ENCODE peak calls at places on chromosomes 11 and 22, in seven cellular contexts. One of them, this sample, is unnamed. For H3K4me1, the result is how much of the 10 kb centered on the place peaks cover.

GRCh38 chr22:30361916-30362631 is 5.3 kb downstream of the CCDC157 start:
- DNase-seq in DND-41: no peak
- DNase-seq in H9: no peak
- DNase-seq in A549: no peak
- DNase-seq in fibroblast of lung: no peak
- DNase-seq in GM12878: no peak
- DNase-seq in PC-3: no peak
- DNase-seq in this sample: no peak

GRCh38 chr11:44950625-44951472 is at the start of gene TP53I11:
- DNase-seq in DND-41: no peak
- DNase-seq in H9: no peak
- DNase-seq in A549: peak
- DNase-seq in fibroblast of lung: peak
- DNase-seq in GM12878: no peak
- DNase-seq in PC-3: peak
- DNase-seq in this sample: peak

GRCh38 chr11:122198291-122198983 is 82.4 kb upstream of the BLID start:
- DNase-seq in DND-41: no peak
- DNase-seq in H9: no peak
- DNase-seq in A549: no peak
- DNase-seq in fibroblast of lung: no peak
- DNase-seq in GM12878: no peak
- DNase-seq in PC-3: peak
- DNase-seq in this sample: peak

GRCh38 chr22:22248878-22249277 is 4.3 kb downstream of the VPREB1 start:
- DNase-seq in DND-41: peak
- DNase-seq in H9: no peak
- DNase-seq in A549: no peak
- DNase-seq in fibroblast of lung: no peak
- DNase-seq in GM12878: no peak
- DNase-seq in PC-3: no peak
- DNase-seq in this sample: no peak

GRCh38 chr11:61482513-61482912 is 26.0 kb upstream of the LRRC10B start:
- DNase-seq in DND-41: peak
- DNase-seq in H9: peak
- DNase-seq in A549: peak
- DNase-seq in fibroblast of lung: no peak
- DNase-seq in GM12878: no peak
- DNase-seq in PC-3: peak
- DNase-seq in this sample: no peak

GRCh38 chr11:45169310-45170072 is 23.1 kb downstream of the PRDM11 start:
- DNase-seq in DND-41: no peak
- DNase-seq in H9: no peak
- DNase-seq in A549: no peak
- DNase-seq in fibroblast of lung: peak
- DNase-seq in GM12878: no peak
- DNase-seq in PC-3: no peak
- DNase-seq in this sample: no peak

GRCh38 chr11:33263549-33263948 is 6.4 kb downstream of the HIPK3 start:
- DNase-seq in DND-41: no peak
- DNase-seq in H9: no peak
- DNase-seq in A549: no peak
- DNase-seq in fibroblast of lung: no peak
- DNase-seq in GM12878: no peak
- DNase-seq in PC-3: no peak
- DNase-seq in this sample: no peak

GRCh38 chr11:68690671-68691401 is 6.5 kb downstream of the GAL start:
- DNase-seq in DND-41: peak
- DNase-seq in H9: peak
- DNase-seq in A549: no peak
- DNase-seq in fibroblast of lung: no peak
- DNase-seq in GM12878: no peak
- DNase-seq in PC-3: no peak
- DNase-seq in this sample: no peak

GRCh38 chr11:49208006-49208721 is at the start of gene FOLH1:
- DNase-seq in DND-41: no peak
- DNase-seq in H9: peak
- DNase-seq in A549: no peak
- DNase-seq in fibroblast of lung: no peak
- DNase-seq in GM12878: no peak
- DNase-seq in PC-3: peak
- DNase-seq in this sample: peak

GRCh38 chr11:66856496-66857233 is at the start of gene LRFN4:
- DNase-seq in DND-41: no peak
- DNase-seq in H9: no peak
- DNase-seq in A549: peak
- DNase-seq in fibroblast of lung: peak
- DNase-seq in GM12878: no peak
- DNase-seq in PC-3: peak
- DNase-seq in this sample: no peak

GRCh38 chr11:4167758-4168157 is 73.2 kb downstream of the RRM1 start:
- DNase-seq in DND-41: no peak
- DNase-seq in H9: no peak
- DNase-seq in A549: no peak
- DNase-seq in fibroblast of lung: no peak
- DNase-seq in GM12878: no peak
- DNase-seq in PC-3: no peak
- DNase-seq in this sample: no peak

GRCh38 chr11:130555251-130555841 is 106.9 kb downstream of the ADAMTS15 start:
- DNase-seq in DND-41: no peak
- DNase-seq in H9: no peak
- DNase-seq in A549: no peak
- DNase-seq in fibroblast of lung: peak
- DNase-seq in GM12878: no peak
- DNase-seq in PC-3: no peak
- DNase-seq in this sample: no peak

GRCh38 chr11:63614136-63614664 is at the start of gene PLAAT3:
- DNase-seq in DND-41: no peak
- DNase-seq in H9: peak
- DNase-seq in A549: peak
- DNase-seq in fibroblast of lung: peak
- DNase-seq in GM12878: no peak
- DNase-seq in PC-3: peak
- DNase-seq in this sample: peak

GRCh38 chr22:30876925-30877553 is 91.5 kb downstream of the MORC2 start:
- DNase-seq in DND-41: no peak
- DNase-seq in H9: no peak
- DNase-seq in A549: no peak
- DNase-seq in fibroblast of lung: peak
- DNase-seq in GM12878: no peak
- DNase-seq in PC-3: no peak
- DNase-seq in this sample: no peak

GRCh38 chr11:69086152-69086551 is 37.4 kb downstream of the TPCN2 start:
- DNase-seq in DND-41: no peak
- DNase-seq in H9: no peak
- DNase-seq in A549: no peak
- DNase-seq in fibroblast of lung: no peak
- DNase-seq in GM12878: no peak
- DNase-seq in PC-3: no peak
- DNase-seq in this sample: no peak

GRCh38 chr22:39685336-39686177 is 115.0 kb downstream of the CACNA1I start:
- DNase-seq in DND-41: no peak
- DNase-seq in H9: no peak
- DNase-seq in A549: no peak
- DNase-seq in fibroblast of lung: no peak
- DNase-seq in GM12878: no peak
- DNase-seq in PC-3: no peak
- DNase-seq in this sample: no peak

GRCh38 chr22:38424525-38425080 is 30.4 kb downstream of the KCNJ4 start:
- DNase-seq in DND-41: no peak
- DNase-seq in H9: no peak
- DNase-seq in A549: no peak
- DNase-seq in fibroblast of lung: no peak
- DNase-seq in GM12878: no peak
- DNase-seq in PC-3: no peak
- DNase-seq in this sample: no peak
- H3K4me1 ChIP-seq in DND-41: under half
- H3K4me1 ChIP-seq in H9: under half
- H3K4me1 ChIP-seq in A549: under half
- H3K4me1 ChIP-seq in fibroblast of lung: under half
- H3K4me1 ChIP-seq in GM12878: under half
- H3K4me1 ChIP-seq in PC-3: under half
- H3K4me1 ChIP-seq in this sample: under half

DNA sequence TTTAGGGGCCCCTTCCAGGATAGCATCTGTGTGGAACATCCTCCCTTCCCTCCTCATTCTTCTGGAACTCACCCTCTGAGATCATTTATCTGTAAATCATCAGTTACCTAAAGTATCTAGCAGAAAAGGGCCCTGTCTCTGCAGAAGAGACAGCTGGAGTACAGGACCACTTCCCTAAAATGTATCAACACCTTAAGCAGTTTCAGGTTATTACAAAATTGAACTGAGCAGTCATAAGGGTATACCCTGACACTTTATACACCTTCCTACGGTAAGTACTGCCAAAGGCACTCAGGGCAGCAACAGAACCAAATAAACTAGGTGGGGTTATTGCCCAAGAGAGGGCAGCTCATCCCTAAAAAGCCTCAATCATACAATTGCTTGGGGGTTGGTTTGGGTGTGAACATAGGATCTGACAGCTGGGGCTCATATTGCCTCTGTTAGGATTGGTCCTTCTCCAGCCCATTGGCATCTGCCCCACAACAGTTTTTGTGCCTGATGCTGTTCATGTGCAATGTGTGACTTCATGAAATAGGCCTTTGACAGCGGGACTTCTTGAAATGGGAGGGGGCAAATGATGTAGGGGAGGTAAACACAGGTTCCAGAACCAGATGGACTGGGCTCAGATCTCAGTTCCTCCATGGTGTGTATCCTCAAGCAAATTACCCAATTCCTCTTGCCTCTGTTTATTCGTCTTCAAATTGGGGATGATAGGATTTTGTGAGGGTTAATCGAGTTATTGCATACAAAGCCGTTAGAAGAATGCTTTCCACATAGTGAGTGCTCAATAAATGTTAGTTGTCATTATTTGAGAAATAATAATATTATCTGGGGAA is 2.9 kb downstream of the POU2AF3 start:
- DNase-seq in DND-41: no peak
- DNase-seq in H9: no peak
- DNase-seq in A549: no peak
- DNase-seq in fibroblast of lung: no peak
- DNase-seq in GM12878: no peak
- DNase-seq in PC-3: no peak
- DNase-seq in this sample: no peak
- H3K4me2 ChIP-seq in DND-41: no peak
- H3K4me2 ChIP-seq in H9: no peak
- H3K4me2 ChIP-seq in A549: no peak
- H3K4me2 ChIP-seq in fibroblast of lung: no peak
- H3K4me2 ChIP-seq in GM12878: no peak
- H3K4me2 ChIP-seq in PC-3: no peak
- H3K4me2 ChIP-seq in this sample: no peak

DNA sequence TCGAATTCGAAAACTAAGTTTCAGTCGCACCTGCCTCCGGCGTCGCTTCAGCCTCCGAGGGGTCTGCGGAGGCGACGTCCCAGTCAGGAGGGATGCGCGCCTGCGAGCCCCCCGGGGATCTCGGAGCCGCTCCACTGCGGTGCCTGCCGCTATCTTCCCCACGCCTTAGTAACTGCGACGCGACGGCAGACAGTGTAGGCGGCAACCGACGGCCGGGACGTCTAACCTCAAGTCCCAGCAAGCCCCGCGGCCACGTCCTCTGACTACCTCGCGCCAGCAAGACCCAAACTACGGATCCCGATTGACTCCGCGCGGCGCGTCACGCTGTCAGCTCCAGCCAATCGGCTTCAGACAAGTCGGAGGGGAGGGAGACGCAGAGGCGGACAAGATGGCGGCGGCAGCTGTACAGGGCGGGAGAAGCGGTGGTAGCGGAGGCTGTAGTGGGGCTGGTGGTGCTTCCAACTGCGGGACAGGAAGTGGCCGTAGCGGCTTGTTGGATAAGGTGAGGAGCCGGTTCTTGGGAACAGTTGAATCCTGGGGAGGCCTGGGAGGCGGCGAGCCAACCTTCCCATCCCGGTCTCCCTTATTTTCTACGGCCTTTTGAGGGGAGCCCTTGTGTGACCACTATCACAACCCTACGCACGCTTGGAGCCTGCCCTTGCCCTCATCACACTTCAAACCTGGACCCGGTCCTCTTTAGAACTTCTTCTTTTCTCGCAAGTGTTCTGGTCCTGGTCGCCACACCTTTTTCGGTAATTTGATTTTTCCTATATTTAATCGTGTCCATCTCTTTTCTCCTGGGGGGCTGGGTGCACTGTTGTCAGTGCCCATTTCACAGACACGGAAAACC is at the start of the genes SPCS2 and XRRA1:
- DNase-seq in DND-41: peak
- DNase-seq in H9: peak
- DNase-seq in A549: peak
- DNase-seq in fibroblast of lung: peak
- DNase-seq in GM12878: peak
- DNase-seq in PC-3: peak
- DNase-seq in this sample: peak
- H3K4me1 ChIP-seq in DND-41: under half
- H3K4me1 ChIP-seq in H9: under half
- H3K4me1 ChIP-seq in A549: under half
- H3K4me1 ChIP-seq in fibroblast of lung: under half
- H3K4me1 ChIP-seq in GM12878: under half
- H3K4me1 ChIP-seq in PC-3: under half
- H3K4me1 ChIP-seq in this sample: under half

GRCh38 chr11:11311169-11311568 is 41.9 kb downstream of the CSNK2A3 start:
- DNase-seq in DND-41: peak
- DNase-seq in H9: no peak
- DNase-seq in A549: no peak
- DNase-seq in fibroblast of lung: no peak
- DNase-seq in GM12878: peak
- DNase-seq in PC-3: no peak
- DNase-seq in this sample: no peak

GRCh38 chr11:11312738-11313137 is 40.3 kb downstream of the CSNK2A3 start:
- DNase-seq in DND-41: no peak
- DNase-seq in H9: no peak
- DNase-seq in A549: no peak
- DNase-seq in fibroblast of lung: no peak
- DNase-seq in GM12878: no peak
- DNase-seq in PC-3: no peak
- DNase-seq in this sample: no peak

GRCh38 chr11:11313902-11314692 is 39.0 kb downstream of the CSNK2A3 start:
- DNase-seq in DND-41: no peak
- DNase-seq in H9: no peak
- DNase-seq in A549: no peak
- DNase-seq in fibroblast of lung: no peak
- DNase-seq in GM12878: no peak
- DNase-seq in PC-3: no peak
- DNase-seq in this sample: no peak

GRCh38 chr11:11316651-11317050 is 36.4 kb downstream of the CSNK2A3 start:
- DNase-seq in DND-41: no peak
- DNase-seq in H9: no peak
- DNase-seq in A549: no peak
- DNase-seq in fibroblast of lung: no peak
- DNase-seq in GM12878: no peak
- DNase-seq in PC-3: no peak
- DNase-seq in this sample: no peak

DNA sequence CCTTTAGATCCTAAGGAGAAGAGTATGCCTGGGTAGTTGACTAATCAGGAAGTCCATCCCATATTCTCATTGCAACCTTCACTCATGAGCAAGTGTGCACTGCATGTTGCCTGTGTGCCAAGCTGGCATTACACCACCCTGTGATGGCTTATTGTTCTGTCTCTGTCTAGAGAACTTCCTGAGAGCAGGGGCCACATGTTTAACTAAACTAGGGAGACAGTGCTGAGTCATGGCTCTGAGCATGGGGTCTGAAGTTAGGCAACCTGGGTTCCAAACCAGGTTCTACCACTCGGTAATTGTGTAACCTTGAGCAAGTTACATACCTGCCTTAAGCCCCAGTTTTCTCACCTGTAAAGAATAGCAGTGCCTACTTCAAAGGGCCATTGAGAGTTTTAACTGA is 39.6 kb downstream of the CSNK2A3 start:
- DNase-seq in DND-41: no peak
- DNase-seq in H9: no peak
- DNase-seq in A549: peak
- DNase-seq in fibroblast of lung: peak
- DNase-seq in GM12878: no peak
- DNase-seq in PC-3: peak
- DNase-seq in this sample: no peak
- H3K4me2 ChIP-seq in DND-41: no peak
- H3K4me2 ChIP-seq in H9: no peak
- H3K4me2 ChIP-seq in A549: peak
- H3K4me2 ChIP-seq in fibroblast of lung: no peak
- H3K4me2 ChIP-seq in GM12878: no peak
- H3K4me2 ChIP-seq in PC-3: peak
- H3K4me2 ChIP-seq in this sample: no peak

This sample was measured in endothelial cell of umbilical vein.